ENCODE peak calls at places on chromosomes 6 and 20, in six cellular contexts. B is fibroblast of pulmonary artery, L is fibroblast of lung, D is GM12865, O is upper lobe of left lung, H is right atrium auricular region. N is an unnamed sample.

GRCh38 chr6:25302677-25303128 is 23.5 kb downstream of the CARMIL1 start:
- DNase-seq in B (peak; percentile 72), L (peak; percentile 94), D (no peak), O (no peak), H (no peak), N (no peak)

GRCh38 chr6:13406781-13407180 is 78.4 kb upstream of the TBC1D7 start:
- DNase-seq in B (peak; percentile 64), L (no peak), D (no peak), O (no peak), H (no peak), N (no peak)

GRCh38 chr20:49865559-49865958 is 49.8 kb downstream of the SPATA2 start:
- DNase-seq in B (no peak), L (no peak), D (peak; percentile 41), O (no peak), H (no peak), N (no peak)

GRCh38 chr20:31550099-31550498 is 35.9 kb downstream of the HM13 start:
- DNase-seq in B (no peak), L (no peak), D (no peak), O (no peak), H (no peak), N (no peak)

GRCh38 chr6:109188115-109188411 is 92.8 kb downstream of the CEP57L1 start:
- DNase-seq in B (no peak), L (no peak), D (no peak), O (no peak), H (no peak), N (no peak)

GRCh38 chr6:69179681-69180080 is 544.6 kb downstream of the ADGRB3 start:
- DNase-seq in B (no peak), L (peak; percentile 11), D (peak; percentile 20), O (no peak), H (no peak), N (no peak)

GRCh38 chr6:107707346-107708270 is 116.5 kb downstream of the SCML4 start:
- DNase-seq in B (no peak), L (no peak), D (no peak), O (peak; percentile 58), H (no peak), N (no peak)

GRCh38 chr6:163761491-163761890 is 347.0 kb downstream of the QKI start:
- DNase-seq in B (no peak), L (peak; percentile 56), D (no peak), O (no peak), H (no peak), N (no peak)

GRCh38 chr20:40431611-40432010 is 257.4 kb downstream of the MAFB start:
- DNase-seq in B (no peak), L (no peak), D (no peak), O (no peak), H (no peak), N (no peak)

GRCh38 chr6:42970859-42971612 is 7.9 kb downstream of the PEX6 start:
- DNase-seq in B (no peak), L (peak; percentile 47), D (no peak), O (no peak), H (no peak), N (no peak)

DNA sequence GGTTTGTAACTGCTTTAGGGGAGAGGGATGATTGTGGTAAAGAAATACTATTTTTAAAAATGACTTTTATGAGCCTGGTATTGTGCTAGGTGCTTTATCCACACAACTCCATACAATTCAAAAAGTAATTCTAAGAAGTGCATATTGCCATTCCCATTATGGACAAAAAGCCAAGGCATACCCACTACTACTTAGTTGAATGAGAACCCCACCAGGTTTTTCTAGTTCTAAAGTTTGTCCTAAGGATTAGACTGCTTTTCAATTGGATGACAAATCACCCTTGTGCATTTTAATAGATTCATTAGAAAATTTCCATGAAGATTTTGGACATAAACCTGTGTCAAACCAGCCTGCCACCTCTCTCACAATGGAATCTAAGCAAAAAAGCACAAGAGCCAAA is 325.7 kb downstream of the RNGTT start:
- DNase-seq in B (no peak), L (no peak), D (no peak), O (no peak), H (no peak), N (no peak)
- H3K4me3 ChIP-seq in B (no peak overlapping the region), L (no peak overlapping the region), D (no peak overlapping the region), O (no peak overlapping the region), H (no peak overlapping the region), N (no peak overlapping the region)

GRCh38 chr20:4342631-4343030 is 327.3 kb upstream of the RNF24 start:
- DNase-seq in B (no peak), L (no peak), D (no peak), O (no peak), H (no peak), N (no peak)
- H3K4me3 ChIP-seq in B (no peak overlapping the region), L (no peak overlapping the region), D (no peak overlapping the region), O (no peak overlapping the region), H (no peak overlapping the region), N (no peak overlapping the region)

DNA sequence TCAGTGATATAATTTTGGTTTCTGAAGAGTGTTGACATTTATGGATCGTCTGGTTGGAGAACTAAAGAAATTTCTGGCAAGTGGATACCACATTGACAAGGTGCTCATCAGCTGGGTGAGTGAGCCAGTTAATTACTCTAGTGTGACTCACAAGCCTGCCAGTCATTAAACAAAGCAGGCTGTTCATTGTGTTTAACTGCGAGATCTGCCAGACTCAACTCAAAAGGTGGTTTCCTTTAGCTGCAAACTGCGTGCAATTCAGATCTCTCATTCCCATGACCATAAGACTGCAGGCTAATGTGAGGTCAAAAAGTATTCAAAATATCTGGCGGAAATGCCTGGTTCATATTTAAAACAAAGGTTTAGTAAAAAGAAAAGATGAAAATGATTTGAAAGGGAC is 32.5 kb upstream of the IYD start:
- DNase-seq in B (no peak), L (peak; percentile 91), D (peak; percentile 44), O (no peak), H (no peak), N (no peak)
- H3K4me3 ChIP-seq in B (no peak overlapping the region), L (no peak overlapping the region), D (no peak overlapping the region), O (no peak overlapping the region), H (no peak overlapping the region), N (no peak overlapping the region)

GRCh38 chr6:56370127-56370540 is 122.8 kb upstream of the COL21A1 start:
- DNase-seq in B (peak; percentile 56), L (peak; percentile 62), D (no peak), O (no peak), H (peak; percentile 76), N (no peak)
- H3K4me3 ChIP-seq in B (no peak overlapping the region), L (no peak overlapping the region), D (no peak overlapping the region), O (no peak overlapping the region), H (no peak overlapping the region), N (no peak overlapping the region)

DNA sequence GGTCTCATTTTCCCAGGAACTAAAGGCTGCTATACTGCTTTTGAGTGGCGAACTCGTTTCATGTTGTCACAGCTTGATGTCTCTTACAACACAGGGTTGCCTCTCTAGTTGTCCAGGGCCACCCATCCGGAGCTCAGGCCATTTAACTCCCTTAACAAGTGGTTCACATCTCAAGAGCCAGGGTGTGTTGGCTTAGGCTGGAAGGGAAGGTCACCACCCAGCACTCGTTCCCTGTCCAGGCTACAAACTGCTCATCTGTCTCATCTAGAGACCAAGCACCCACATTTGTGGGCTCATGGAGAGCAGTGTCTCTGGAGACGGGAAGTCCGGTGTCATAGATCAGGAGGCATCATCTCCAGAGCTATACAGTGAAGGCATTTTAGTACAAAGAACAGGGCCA is 106.8 kb upstream of the EXOC2 start:
- DNase-seq in B (no peak), L (no peak), D (no peak), O (no peak), H (no peak), N (no peak)
- H3K4me3 ChIP-seq in B (no peak overlapping the region), L (no peak overlapping the region), D (no peak overlapping the region), O (no peak overlapping the region), H (no peak overlapping the region), N (no peak overlapping the region)

GRCh38 chr6:98946266-98946817 is 1.4 kb downstream of the FBXL4 start:
- DNase-seq in B (no peak), L (no peak), D (peak; percentile 3), O (no peak), H (no peak), N (no peak)

GRCh38 chr6:98944598-98945011 is 3.1 kb downstream of the FBXL4 start:
- DNase-seq in B (peak; percentile 47), L (peak; percentile 69), D (no peak), O (no peak), H (no peak), N (no peak)

GRCh38 chr6:98946877-98947410 is 802 bp downstream of the FBXL4 start:
- DNase-seq in B (peak; percentile 11), L (peak; percentile 23), D (peak; percentile 62), O (no peak), H (no peak), N (peak; percentile 72)

GRCh38 chr6:98944168-98944567 is 3.6 kb downstream of the FBXL4 start:
- DNase-seq in B (no peak), L (no peak), D (no peak), O (no peak), H (no peak), N (no peak)

DNA sequence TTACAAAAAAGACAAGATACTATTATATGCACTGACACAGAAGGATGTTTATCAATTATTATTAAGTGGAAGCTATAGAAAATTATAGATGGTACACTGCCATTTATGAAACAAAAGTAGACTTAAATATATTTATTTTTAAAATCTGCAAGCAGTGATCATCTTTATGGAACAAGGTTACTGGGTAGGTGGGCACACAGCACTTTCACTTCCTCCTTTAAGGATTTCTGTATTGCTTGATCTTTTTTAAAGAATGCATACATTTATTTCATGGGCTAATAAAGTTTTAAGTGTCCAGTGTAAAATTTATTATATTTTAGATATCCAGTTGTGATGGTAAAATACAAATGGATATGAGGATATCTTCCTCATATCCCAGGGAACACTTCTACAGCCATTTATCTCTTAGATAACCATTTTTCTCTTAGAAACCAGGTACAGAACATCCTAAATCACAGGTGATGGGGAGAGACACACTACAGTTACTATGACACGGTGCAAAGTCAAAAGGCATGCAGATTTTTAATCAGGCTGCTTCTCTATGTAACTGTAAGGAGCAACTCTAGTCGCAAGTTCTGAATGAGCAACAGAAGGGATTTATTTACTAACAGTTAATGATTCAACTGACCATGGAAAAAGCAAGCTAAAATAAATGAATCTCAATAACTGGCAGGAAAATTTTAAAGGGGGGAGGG is 2.3 kb downstream of the FBXL4 start:
- DNase-seq in B (no peak), L (no peak), D (no peak), O (no peak), H (no peak), N (no peak)
- H3K4me3 ChIP-seq in B (no peak overlapping the region), L (no peak overlapping the region), D (no peak overlapping the region), O (no peak overlapping the region), H (no peak overlapping the region), N (peak overlapping the region; percentile 92)

N was measured in CD4-positive, CD25-positive, alpha-beta regulatory T cell.